ENCODE peak calls at places on chromosomes 1 and 21, in six cellular contexts. A is stimulated activated CD8-positive, alpha-beta memory T cell treated with anti-CD3 and anti-CD28 coated beads, Interleukin-4, amount 100 ng/mL, for 1 hour; Z is OCI-M1; E is NCI-H1092; U is GM06990; O is AG08396. Y is an unnamed sample.

GRCh38 chr1:67803380-67804279 is 29.6 kb downstream of the GNG12 start:
- DNase-seq in E (no peak), Z (no peak), O (no peak), A (no peak), U (no peak), Y (no peak)

GRCh38 chr1:29282924-29283803 is 46.8 kb downstream of the PTPRU start:
- DNase-seq in O (peak), U (peak), A (no peak), E (no peak), Z (peak), Y (no peak)

GRCh38 chr1:198749279-198749678 is 110.4 kb downstream of the PTPRC start:
- DNase-seq in U (no peak), A (no peak), O (no peak), Z (no peak), E (no peak), Y (no peak)

GRCh38 chr1:19605884-19606442 is 38.1 kb upstream of the NBL1 start:
- DNase-seq in E (no peak), Z (peak), U (no peak), O (no peak), A (no peak), Y (no peak)

GRCh38 chr1:100543640-100544039 is 5.7 kb downstream of the GPR88 start:
- DNase-seq in E (no peak), Z (peak), A (no peak), O (no peak), U (no peak), Y (no peak)

GRCh38 chr1:183454377-183454776 is 17.9 kb upstream of the SMG7 start:
- DNase-seq in O (no peak), U (no peak), E (no peak), Z (no peak), A (no peak), Y (no peak)

GRCh38 chr21:32807717-32808380 is 36.3 kb upstream of the PAXBP1 start:
- DNase-seq in O (no peak), U (no peak), E (no peak), A (no peak), Z (no peak), Y (no peak)

GRCh38 chr1:173474097-173474779 is 2.9 kb upstream of the PRDX6 start:
- DNase-seq in A (no peak), O (no peak), Z (no peak), U (no peak), E (peak), Y (no peak)

GRCh38 chr1:234553241-234554156 is 56.5 kb downstream of the IRF2BP2 start:
- DNase-seq in U (no peak), Z (peak), E (no peak), A (no peak), O (peak), Y (no peak)

GRCh38 chr1:61085191-61086086 is 3.1 kb downstream of the NFIA start:
- DNase-seq in A (no peak), E (no peak), O (no peak), Z (peak), U (no peak), Y (no peak)

GRCh38 chr1:42732126-42732680 is 7.8 kb downstream of the CLDN19 start:
- DNase-seq in A (no peak), U (no peak), Z (no peak), O (peak), E (no peak), Y (no peak)

GRCh38 chr1:247824023-247824422 is at the start of gene OR14A16:
- DNase-seq in Z (no peak), E (no peak), O (no peak), A (no peak), U (no peak), Y (no peak)

GRCh38 chr1:3315991-3316943 is 138.2 kb upstream of the ARHGEF16 start:
- DNase-seq in U (no peak), O (no peak), Z (no peak), A (no peak), E (no peak), Y (no peak)

GRCh38 chr21:29829514-29830255 is 110.1 kb downstream of the GRIK1 start:
- DNase-seq in E (no peak), A (no peak), Z (no peak), O (no peak), U (no peak), Y (no peak)

GRCh38 chr1:60915441-60915840 is 166.9 kb upstream of the NFIA start:
- DNase-seq in A (no peak), E (no peak), O (no peak), U (no peak), Z (no peak), Y (no peak)

GRCh38 chr1:118223426-118223825 is 38.4 kb upstream of the SPAG17 start:
- DNase-seq in O (peak), A (no peak), E (peak), Z (peak), U (no peak), Y (peak)